ENCODE peak calls at places on chromosomes 3 and 15, in nine cellular contexts. X, P, B, G, R, S, I, O and K are unnamed samples.

GRCh38 chr3:60746043-60746638 is 505.1 kb downstream of the FHIT start:
- DNase-seq in S (no peak), P (no peak), G (no peak), B (no peak), R (no peak), I (no peak), O (no peak), X (no peak), K (no peak)

GRCh38 chr3:151075869-151076573 is 9.4 kb upstream of the MED12L start:
- DNase-seq in I (no peak), R (no peak), O (no peak), G (no peak), S (no peak), X (no peak), P (no peak), B (no peak), K (no peak)

GRCh38 chr3:169945313-169945712 is 21.3 kb upstream of the SEC62 start:
- DNase-seq in G (no peak), R (peak; percentile 27), P (no peak), I (no peak), B (no peak), O (no peak), X (no peak), S (peak; percentile 44), K (no peak)

GRCh38 chr3:72892870-72893269 is 5.0 kb downstream of the GXYLT2 start:
- DNase-seq in I (no peak), S (no peak), R (peak; percentile 24), B (peak; percentile 27), P (no peak), O (no peak), X (no peak), G (no peak), K (peak; percentile 29)

GRCh38 chr15:60713096-60714084 is 234.4 kb upstream of the ICE2 start:
- DNase-seq in G (no peak), R (no peak), I (peak; percentile 78), S (no peak), P (no peak), B (no peak), X (no peak), O (peak; percentile 30), K (no peak)

GRCh38 chr3:150879141-150879540 is 26.1 kb downstream of the MINDY4B start:
- DNase-seq in O (no peak), I (no peak), P (no peak), G (no peak), S (no peak), R (no peak), B (no peak), X (no peak), K (no peak)

GRCh38 chr15:29920515-29920914 is 98.2 kb upstream of the TJP1 start:
- DNase-seq in O (no peak), R (peak; percentile 49), I (no peak), B (no peak), S (no peak), P (no peak), X (no peak), G (no peak), K (no peak)

GRCh38 chr3:161197855-161198836 is 23.0 kb upstream of the NMD3 start:
- DNase-seq in S (no peak), X (no peak), G (no peak), B (no peak), R (no peak), O (no peak), P (no peak), I (no peak), K (no peak)

GRCh38 chr3:61117045-61117898 is 134.0 kb downstream of the FHIT start:
- DNase-seq in I (no peak), G (no peak), R (no peak), S (no peak), B (peak; percentile 36), O (no peak), P (no peak), X (no peak), K (no peak)

GRCh38 chr15:48059786-48060185 is 61.0 kb upstream of the SLC24A5 start:
- DNase-seq in G (no peak), O (peak; percentile 34), B (no peak), X (peak; percentile 66), S (no peak), P (no peak), R (peak; percentile 35), I (peak; percentile 12), K (no peak)

GRCh38 chr3:88005066-88005465 is 53.7 kb downstream of the CGGBP1 start:
- DNase-seq in X (no peak), G (peak; percentile 33), R (no peak), S (no peak), I (peak; percentile 50), P (no peak), O (no peak), B (no peak), K (no peak)

GRCh38 chr3:112391648-112392047 is 58.7 kb downstream of the CD200 start:
- DNase-seq in G (no peak), X (no peak), B (no peak), O (no peak), R (no peak), S (no peak), P (no peak), I (no peak), K (no peak)

GRCh38 chr3:48428088-48428862 is 1.6 kb downstream of the PLXNB1 start:
- DNase-seq in B (no peak), X (no peak), S (peak; percentile 80), I (no peak), R (peak; percentile 84), G (no peak), O (no peak), P (peak; percentile 62), K (peak; percentile 100)

GRCh38 chr15:38844683-38845195 is 280.1 kb upstream of the RASGRP1 start:
- DNase-seq in X (no peak), I (no peak), S (no peak), O (no peak), P (no peak), R (no peak), B (no peak), G (no peak), K (no peak)

GRCh38 chr3:63910873-63911272 is 1.3 kb downstream of the SCAANT1 start:
- DNase-seq in P (no peak), X (no peak), I (no peak), R (no peak), B (no peak), G (no peak), S (no peak), O (no peak), K (no peak)

GRCh38 chr3:167852216-167852615 is 116.7 kb downstream of the SERPINI1 start:
- DNase-seq in G (no peak), R (no peak), I (no peak), O (no peak), B (no peak), P (no peak), S (no peak), X (no peak), K (no peak)

GRCh38 chr3:187183210-187183862 is 13.9 kb upstream of the RTP1 start:
- DNase-seq in X (no peak), S (no peak), I (peak; percentile 86), O (no peak), B (no peak), P (no peak), G (no peak), R (no peak), K (no peak)

GRCh38 chr3:59245300-59245878 is 195.6 kb upstream of the CFAP20DC start:
- DNase-seq in G (no peak), I (no peak), R (no peak), P (no peak), X (no peak), S (no peak), O (no peak), B (no peak), K (no peak)

GRCh38 chr15:83565553-83566159 is 88.3 kb upstream of the ADAMTSL3 start:
- DNase-seq in X (no peak), G (peak; percentile 64), O (no peak), I (peak; percentile 51), P (no peak), R (no peak), B (no peak), S (no peak), K (peak; percentile 40)